ENCODE peak calls at places on chromosomes 16 and 17, in seven cellular contexts. E is CD8-positive, alpha-beta T cell; P is uterus; O is esophagus squamous epithelium; J is ascending aorta; S is endodermal cell; L is aorta. H is an unnamed sample. For H3K4me1 and H3K27me3, the result is how much of the 10 kb centered on the place peaks cover.

GRCh38 chr16:10521681-10522274 is 58.6 kb downstream of the EMP2 start:
- DNase-seq in O (no peak), S (peak), L (no peak), P (peak), E (peak), J (no peak), H (no peak)

GRCh38 chr16:21940570-21940969 is 12.6 kb upstream of the UQCRC2 start:
- DNase-seq in E (no peak), S (no peak), J (no peak), L (no peak), P (no peak), O (no peak), H (no peak)

GRCh38 chr17:74541176-74542111 is 4.5 kb downstream of the CD300C start:
- DNase-seq in S (no peak), E (no peak), J (no peak), P (no peak), O (no peak), L (no peak), H (no peak)

GRCh38 chr17:15651001-15651582 is 31.6 kb upstream of the FBXW10B start:
- DNase-seq in O (no peak), L (no peak), E (no peak), P (no peak), S (peak), J (no peak), H (no peak)

GRCh38 chr17:17944253-17944652 is 27.9 kb downstream of the TOM1L2 start:
- DNase-seq in P (no peak), J (no peak), E (no peak), L (peak), S (no peak), O (no peak), H (no peak)

GRCh38 chr17:81156866-81157805 is 8.2 kb upstream of the PVALEF start:
- DNase-seq in E (no peak), S (no peak), L (no peak), P (no peak), O (no peak), J (no peak), H (no peak)

GRCh38 chr17:73230088-73230487 is 31.6 kb downstream of the CPSF4L start:
- DNase-seq in O (no peak), E (no peak), P (no peak), L (no peak), J (no peak), S (peak), H (no peak)

GRCh38 chr17:35769895-35770486 is 9.3 kb downstream of the C17orf50 start:
- DNase-seq in O (no peak), P (no peak), L (no peak), S (no peak), J (no peak), E (no peak), H (no peak)

GRCh38 chr17:7234100-7235012 is at the start of gene DVL2:
- DNase-seq in S (peak), E (peak), L (peak), J (peak), P (peak), O (peak), H (peak)

GRCh38 chr17:7229504-7229903 is 4.8 kb downstream of the DVL2 start:
- DNase-seq in J (no peak), S (no peak), P (no peak), L (no peak), O (no peak), E (no peak), H (no peak)

GRCh38 chr17:7228920-7229319 is 5.4 kb downstream of the DVL2 start:
- DNase-seq in O (no peak), S (no peak), L (no peak), J (no peak), P (no peak), E (no peak), H (no peak)

GRCh38 chr17:7233701-7234099 is 617 bp downstream of the DVL2 start:
- DNase-seq in J (no peak), E (no peak), L (no peak), P (no peak), O (no peak), S (no peak), H (no peak)

DNA sequence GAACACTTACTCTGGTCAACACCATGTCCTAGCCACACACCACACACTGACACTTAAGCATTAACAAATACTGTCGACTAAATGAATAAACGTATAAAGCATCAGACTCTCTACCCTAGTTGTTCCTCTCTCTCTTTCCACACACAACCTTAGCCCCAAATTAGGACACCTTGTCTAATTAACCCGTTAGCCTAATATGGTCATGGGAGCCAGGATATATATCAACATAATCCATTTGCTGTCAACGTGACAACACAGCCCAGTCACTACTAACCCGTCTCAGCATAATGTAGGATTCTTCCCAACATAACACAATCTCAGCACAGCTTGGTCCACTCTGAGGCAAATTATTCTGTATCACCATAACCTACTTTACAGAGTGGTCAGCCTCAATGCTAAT is 2.2 kb downstream of the DVL2 start:
- DNase-seq in E (no peak), S (no peak), J (no peak), L (no peak), O (no peak), P (no peak), H (no peak)
- H3K4me1 ChIP-seq in E (under half), S (under half), J (under half), L (under half), O (half or more), P (under half), H (under half)

GRCh38 chr17:66522591-66523272 is 220.3 kb downstream of the PRKCA start:
- DNase-seq in E (no peak), L (no peak), S (peak), O (no peak), J (no peak), P (peak), H (no peak)
- H3K27ac ChIP-seq in E (no peak), L (no peak), S (no peak), O (no peak), J (no peak), P (peak), H (no peak)

GRCh38 chr16:88545781-88546180 is 24.4 kb upstream of the ZC3H18 start:
- DNase-seq in P (no peak), O (no peak), S (no peak), L (no peak), E (no peak), J (no peak), H (no peak)
- H3K27me3 ChIP-seq in P (under half), O (half or more), S (under half), L (under half), E (under half), J (under half), H (under half)

DNA sequence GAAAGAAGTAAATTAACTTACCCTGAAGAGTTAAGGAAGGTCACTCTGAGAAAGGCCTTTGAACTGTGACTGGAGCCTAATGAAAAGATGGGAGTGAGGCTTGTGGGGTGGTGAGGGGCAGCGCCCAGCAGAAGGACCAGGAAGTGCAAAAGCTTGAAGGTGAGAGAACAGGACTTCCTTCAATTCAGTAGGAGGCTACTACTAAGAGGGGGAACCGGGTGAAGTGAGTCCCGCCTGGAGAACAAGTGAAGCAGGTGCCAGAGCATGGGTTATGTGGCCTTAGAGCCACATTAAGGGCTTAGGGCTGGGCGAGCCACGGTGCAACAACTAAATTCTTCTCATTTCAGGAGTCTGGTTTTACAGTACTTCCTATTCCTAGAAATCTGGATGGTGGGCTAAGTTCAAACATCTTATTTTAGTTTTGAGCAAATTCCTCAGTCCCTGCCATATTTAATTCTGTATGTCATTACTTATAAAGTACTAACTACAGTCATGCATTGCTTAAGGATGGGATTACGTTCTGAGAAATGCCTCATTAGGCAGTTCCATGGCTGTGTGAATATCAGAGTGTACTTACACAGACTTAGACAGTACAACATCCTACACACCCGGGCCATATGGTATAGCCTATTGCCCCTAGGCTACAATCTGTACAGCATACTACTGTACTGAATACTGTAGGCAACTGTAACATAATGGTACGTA is 5.1 kb downstream of the CFAP20 start:
- DNase-seq in E (no peak), O (no peak), J (no peak), L (no peak), S (no peak), P (no peak), H (no peak)
- H3K4me1 ChIP-seq in E (under half), O (half or more), J (under half), L (under half), S (under half), P (under half), H (under half)

DNA sequence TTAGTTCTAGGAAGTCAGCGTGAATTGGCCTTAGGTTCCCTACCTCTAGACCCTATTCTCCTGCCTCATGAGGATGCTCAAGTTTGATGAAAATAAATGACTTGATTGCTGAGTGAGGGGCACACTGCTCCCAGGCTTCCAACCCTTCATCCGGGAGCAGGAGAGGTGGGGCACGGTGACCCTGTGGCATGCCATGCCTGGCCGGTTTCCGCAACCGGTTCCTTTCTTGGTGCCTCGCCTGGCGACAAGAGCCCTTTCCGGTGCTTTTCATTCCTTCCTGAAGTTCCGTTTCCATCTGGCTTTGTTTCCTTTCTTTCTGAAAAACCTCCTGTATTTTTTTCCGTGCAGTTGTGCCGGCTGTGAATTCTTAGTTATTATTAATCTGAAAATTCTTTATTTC is 27.7 kb downstream of the CRAMP1 start:
- DNase-seq in L (no peak), S (no peak), O (no peak), P (no peak), E (no peak), J (no peak), H (no peak)
- H3K27ac ChIP-seq in L (no peak), S (no peak), O (no peak), P (no peak), E (no peak), J (no peak), H (no peak)

GRCh38 chr17:45431531-45432404 is 902 bp downstream of the ARHGAP27 start:
- DNase-seq in J (no peak), S (peak), O (no peak), E (peak), P (peak), L (peak), H (peak)
- H3K27me3 ChIP-seq in J (under half), S (half or more), O (half or more), E (under half), P (under half), L (under half), H (under half)

GRCh38 chr16:47467501-47467900 is 6.4 kb downstream of the PHKB start:
- DNase-seq in O (no peak), E (no peak), P (no peak), S (no peak), L (no peak), J (no peak), H (no peak)
- H3K4me1 ChIP-seq in O (half or more), E (under half), P (under half), S (under half), L (under half), J (under half), H (under half)

GRCh38 chr17:28577466-28577824 is 750 bp upstream of the ALDOC start:
- DNase-seq in O (no peak), P (no peak), E (no peak), L (no peak), S (no peak), J (no peak), H (no peak)
- H3K27ac ChIP-seq in O (peak), P (no peak), E (peak), L (no peak), S (no peak), J (peak), H (peak)